ENCODE peak calls at places on chromosomes 16 and 17, in eight cellular contexts. H, A, G, Z, W, E, N and P are unnamed samples.

GRCh38 chr16:27883576-27883975 is 179.9 kb downstream of the GSG1L start:
- DNase-seq in G (no peak), E (no peak), H (no peak), N (no peak), W (no peak), Z (no peak), A (no peak), P (no peak)

GRCh38 chr16:11295672-11296071 is 14.5 kb upstream of the PRM1 start:
- DNase-seq in E (no peak), Z (no peak), A (no peak), W (no peak), N (no peak), H (no peak), G (no peak), P (no peak)

GRCh38 chr16:69435977-69436729 is 11.7 kb downstream of the CYB5B start:
- DNase-seq in H (no peak), A (no peak), E (no peak), G (no peak), Z (no peak), W (no peak), N (no peak), P (peak)

GRCh38 chr16:72311426-72311825 is 139.5 kb upstream of the PMFBP1 start:
- DNase-seq in E (no peak), Z (no peak), H (no peak), N (no peak), A (no peak), W (no peak), G (no peak), P (no peak)

GRCh38 chr16:87345721-87346424 is 28.7 kb upstream of the C16orf95 start:
- DNase-seq in H (no peak), G (no peak), Z (no peak), A (no peak), N (no peak), W (no peak), E (no peak), P (no peak)

GRCh38 chr17:41415833-41416335 is 8.5 kb downstream of the KRT37 start:
- DNase-seq in N (no peak), Z (no peak), G (no peak), H (peak), E (no peak), W (no peak), A (no peak), P (no peak)

GRCh38 chr16:48054881-48055601 is 100.8 kb downstream of the ABCC12 start:
- DNase-seq in W (peak), E (no peak), A (no peak), H (peak), N (no peak), G (peak), Z (no peak), P (peak)

GRCh38 chr17:60091908-60092331 is 13.2 kb upstream of the HEATR6 start:
- DNase-seq in W (no peak), Z (no peak), E (no peak), N (no peak), G (no peak), A (no peak), H (no peak), P (peak)

GRCh38 chr17:40415390-40415789 is 2.3 kb downstream of the TOP2A start:
- DNase-seq in A (no peak), G (peak), W (peak), Z (no peak), H (peak), E (no peak), N (no peak), P (peak)

GRCh38 chr16:49850558-49851467 is 5.1 kb downstream of the ZNF423 start:
- DNase-seq in A (no peak), N (no peak), H (no peak), W (no peak), G (no peak), Z (no peak), E (no peak), P (no peak)

GRCh38 chr16:67345401-67345800 is 18.8 kb downstream of the LRRC36 start:
- DNase-seq in E (no peak), H (no peak), Z (no peak), N (no peak), G (no peak), W (no peak), A (no peak), P (no peak)

GRCh38 chr17:54754560-54754959 is 146.1 kb upstream of the TOM1L1 start:
- DNase-seq in N (no peak), W (no peak), E (no peak), G (no peak), A (no peak), H (no peak), Z (no peak), P (peak)

GRCh38 chr17:73646409-73647305 is 2.4 kb upstream of the SDK2 start:
- DNase-seq in N (no peak), Z (no peak), H (no peak), E (no peak), G (peak), W (no peak), A (no peak), P (no peak)

GRCh38 chr16:5062051-5062450 is 3.7 kb downstream of the C16orf89 start:
- DNase-seq in Z (no peak), H (no peak), A (no peak), G (no peak), N (no peak), E (no peak), W (no peak), P (no peak)

GRCh38 chr17:3004925-3005324 is 58.5 kb downstream of the OR1D5 start:
- DNase-seq in W (no peak), A (no peak), H (no peak), Z (no peak), G (no peak), E (no peak), N (no peak), P (no peak)

GRCh38 chr16:87366288-87366687 is 17.3 kb downstream of the FBXO31 start:
- DNase-seq in G (no peak), W (no peak), N (no peak), E (no peak), A (no peak), H (no peak), Z (no peak), P (no peak)